ENCODE peak calls at places on chromosomes 1 and 21, in six cellular contexts. X is cardiac muscle cell; B is gastrocnemius medialis; S is fibroblast of lung; E is CD8-positive, alpha-beta T cell; H is breast epithelium. C is an unnamed sample.

GRCh38 chr21:43740497-43741156 is 21.7 kb downstream of the PDXK start:
- DNase-seq in S (peak; percentile 68), X (peak; percentile 53), E (no peak), B (peak; percentile 39), H (peak; percentile 96), C (no peak)

GRCh38 chr1:222326710-222327036 is 221.2 kb downstream of the HHIPL2 start:
- DNase-seq in S (no peak), X (no peak), B (no peak), H (no peak), E (no peak), C (no peak)

GRCh38 chr21:44817914-44818635 is at the start of gene SUMO3:
- DNase-seq in S (peak; percentile 72), X (peak; percentile 86), H (peak; percentile 76), B (peak; percentile 82), E (peak; percentile 85), C (peak; percentile 78)

GRCh38 chr1:62230724-62231123 is 36.1 kb downstream of the L1TD1 start:
- DNase-seq in H (peak; percentile 29), X (peak; percentile 6), B (no peak), S (peak; percentile 98), E (no peak), C (no peak)

GRCh38 chr1:205812271-205812877 is 624 bp downstream of the SLC41A1 start:
- DNase-seq in H (peak; percentile 26), E (no peak), B (no peak), X (peak; percentile 25), S (peak; percentile 22), C (no peak)

GRCh38 chr1:243421784-243422183 is 165.9 kb downstream of the SDCCAG8 start:
- DNase-seq in B (peak; percentile 78), X (peak; percentile 84), S (peak; percentile 93), H (no peak), E (peak; percentile 10), C (no peak)

GRCh38 chr1:212225416-212225815 is 59.8 kb upstream of the PPP2R5A start:
- DNase-seq in S (no peak), E (peak; percentile 15), B (no peak), H (no peak), X (no peak), C (no peak)

GRCh38 chr1:54046671-54047383 is 6.2 kb downstream of the TMEM59 start:
- DNase-seq in X (no peak), E (no peak), B (no peak), S (peak; percentile 20), H (no peak), C (no peak)

GRCh38 chr1:228175316-228176023 is 9.9 kb downstream of the IBA57 start:
- DNase-seq in X (no peak), B (no peak), H (no peak), S (no peak), E (no peak), C (no peak)

GRCh38 chr1:171717080-171717479 is 24.8 kb downstream of the VAMP4 start:
- DNase-seq in B (peak; percentile 18), H (no peak), S (peak; percentile 32), X (no peak), E (no peak), C (no peak)

GRCh38 chr1:166933633-166934032 is 41.7 kb downstream of the ILDR2 start:
- DNase-seq in B (no peak), H (no peak), E (no peak), X (no peak), S (peak; percentile 34), C (no peak)

GRCh38 chr1:51519857-51520699 is 1.0 kb upstream of the EPS15 start:
- DNase-seq in X (peak; percentile 85), E (no peak), S (peak; percentile 96), H (no peak), B (no peak), C (no peak)

GRCh38 chr1:216410026-216410425 is 13.2 kb downstream of the USH2A start:
- DNase-seq in S (no peak), H (no peak), X (no peak), B (no peak), E (no peak), C (no peak)

GRCh38 chr21:33971492-33972013 is 55.9 kb upstream of the ATP5PO start:
- DNase-seq in X (peak; percentile 23), H (no peak), S (peak; percentile 79), B (no peak), E (no peak), C (no peak)

GRCh38 chr1:97904528-97904927 is 16.3 kb downstream of the DPYD start:
- DNase-seq in X (peak; percentile 82), B (no peak), H (no peak), E (no peak), S (peak; percentile 62), C (no peak)

GRCh38 chr21:31875424-31876097 is 2.7 kb downstream of the HUNK start:
- DNase-seq in S (no peak), B (no peak), E (no peak), X (no peak), H (no peak), C (no peak)

GRCh38 chr1:226201029-226201593 is 14.6 kb upstream of the ACBD3 start:
- DNase-seq in H (no peak), X (peak; percentile 42), B (no peak), S (no peak), E (no peak), C (no peak)

GRCh38 chr1:224497714-224498573 is 63.3 kb upstream of the WDR26 start:
- DNase-seq in S (peak; percentile 93), E (peak; percentile 40), B (no peak), H (peak; percentile 33), X (peak; percentile 76), C (peak; percentile 19)

GRCh38 chr1:156925154-156926010 is 5.0 kb downstream of the LRRC71 start:
- DNase-seq in S (no peak), B (no peak), E (no peak), X (no peak), H (no peak), C (no peak)

GRCh38 chr1:240720891-240721450 is 109.0 kb upstream of the GREM2 start:
- DNase-seq in E (no peak), X (no peak), H (no peak), B (no peak), S (no peak), C (no peak)

GRCh38 chr1:213989071-213989739 is 1.4 kb downstream of the PROX1 start:
- DNase-seq in X (no peak), H (no peak), E (no peak), B (no peak), S (no peak), C (no peak)

GRCh38 chr1:180912801-180913616 is at the start of gene KIAA1614:
- DNase-seq in X (peak; percentile 73), S (peak; percentile 64), B (no peak), H (no peak), E (no peak), C (peak; percentile 54)

GRCh38 chr1:187646536-187647128 is 817.9 kb downstream of the PLA2G4A start:
- DNase-seq in X (no peak), H (no peak), S (no peak), B (no peak), E (no peak), C (no peak)

GRCh38 chr1:185568155-185569123 is 165.8 kb upstream of the HMCN1 start:
- DNase-seq in X (no peak), S (no peak), B (no peak), E (no peak), H (no peak), C (no peak)

GRCh38 chr1:63758805-63759204 is 15.0 kb upstream of the ROR1 start:
- DNase-seq in B (no peak), E (no peak), S (no peak), H (no peak), X (no peak), C (no peak)

GRCh38 chr1:2814511-2815075 is 13.1 kb upstream of the TTC34 start:
- DNase-seq in X (no peak), H (no peak), B (no peak), S (no peak), E (no peak), C (peak; percentile 9)
- H3K9me3 ChIP-seq in X (peaks cover 3% of the 10 kb centered on the region), H (peaks cover 20% of the 10 kb centered on the region), B (no peaks in the 10 kb centered on the region), S (no peaks in the 10 kb centered on the region), E (no peaks in the 10 kb centered on the region), C (no peaks in the 10 kb centered on the region)

DNA sequence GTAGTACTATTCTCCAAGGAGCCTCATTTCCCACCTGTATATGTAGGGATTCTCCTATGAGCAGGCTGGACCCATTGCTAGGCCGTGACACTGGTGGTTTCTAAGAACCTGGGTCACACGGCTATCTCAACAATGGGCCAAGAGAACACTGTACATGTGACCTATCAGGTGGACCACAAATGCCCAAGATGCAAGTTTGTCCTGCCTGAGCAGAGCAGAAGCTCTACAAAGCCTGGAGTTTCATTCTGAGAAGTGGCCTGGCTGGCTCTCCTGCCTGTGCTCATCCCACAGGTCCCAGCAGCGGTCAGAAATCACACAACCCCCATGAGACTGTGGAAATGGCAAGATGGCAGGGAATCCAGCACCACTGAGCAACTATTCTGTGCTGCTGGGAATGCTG is 17.2 kb downstream of the THEMIS2 start:
- DNase-seq in B (no peak), H (no peak), X (no peak), S (no peak), E (no peak), C (no peak)
- H3K4me1 ChIP-seq in B (no peaks in the 10 kb centered on the region), H (no peaks in the 10 kb centered on the region), X (no peaks in the 10 kb centered on the region), S (no peaks in the 10 kb centered on the region), E (peaks cover 69% of the 10 kb centered on the region), C (no peaks in the 10 kb centered on the region)

GRCh38 chr1:175872588-175872987 is 129.2 kb upstream of the TNR start:
- DNase-seq in S (no peak), E (no peak), X (no peak), H (no peak), B (no peak), C (no peak)
- H3K4me3 ChIP-seq in S (no peak overlapping the region), E (no peak overlapping the region), X (no peak overlapping the region), H (no peak overlapping the region), B (no peak overlapping the region), C (no peak overlapping the region)

DNA sequence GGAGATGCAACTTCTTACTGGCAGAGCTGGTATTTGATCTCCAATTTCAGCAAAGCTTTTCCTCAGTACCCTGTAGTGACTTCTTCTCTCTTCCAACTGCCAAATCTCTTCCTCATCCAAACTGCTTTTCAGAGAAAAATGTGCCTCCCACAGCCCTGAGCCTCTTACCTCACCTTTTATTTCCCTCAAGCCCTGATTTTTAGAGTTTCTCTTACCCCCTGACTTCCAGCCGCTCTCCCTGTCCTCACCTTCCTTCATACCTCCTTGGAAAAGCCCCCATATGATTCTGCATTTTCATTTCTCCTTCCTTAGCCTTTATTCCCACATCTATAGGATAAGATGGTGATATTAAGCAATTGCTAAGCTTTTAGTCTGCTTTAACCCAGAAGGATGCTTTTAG is at the start of gene CD1B:
- DNase-seq in X (no peak), S (no peak), E (no peak), B (no peak), H (no peak), C (no peak)
- H3K9me3 ChIP-seq in X (no peaks in the 10 kb centered on the region), S (no peaks in the 10 kb centered on the region), E (no peaks in the 10 kb centered on the region), B (no peaks in the 10 kb centered on the region), H (no peaks in the 10 kb centered on the region), C (no peaks in the 10 kb centered on the region)